ENCODE peak calls at places on chromosomes 3 and 15, in ten cellular contexts. One of them, this sample, is unnamed.

GRCh38 chr3:125271127-125271526 is 58.6 kb upstream of the SLC12A8 start:
- DNase-seq in spleen: no peak
- DNase-seq in transverse colon: no peak
- DNase-seq in IMR-90: no peak
- DNase-seq in gastrocnemius medialis: no peak
- DNase-seq in tibial nerve: no peak
- DNase-seq in ovary: no peak
- DNase-seq in H54: no peak
- DNase-seq in stomach: no peak
- DNase-seq in body of pancreas: no peak
- DNase-seq in this sample: no peak

GRCh38 chr3:123336441-123336851 is 112.4 kb downstream of the ADCY5 start:
- DNase-seq in spleen: peak; percentile 70
- DNase-seq in transverse colon: no peak
- DNase-seq in IMR-90: no peak
- DNase-seq in gastrocnemius medialis: no peak
- DNase-seq in tibial nerve: no peak
- DNase-seq in ovary: no peak
- DNase-seq in H54: no peak
- DNase-seq in stomach: no peak
- DNase-seq in body of pancreas: no peak
- DNase-seq in this sample: no peak

GRCh38 chr15:69593981-69594966 is 141.7 kb downstream of the RPLP1 start:
- DNase-seq in spleen: no peak
- DNase-seq in transverse colon: peak; percentile 90
- DNase-seq in IMR-90: peak; percentile 38
- DNase-seq in gastrocnemius medialis: no peak
- DNase-seq in tibial nerve: peak; percentile 47
- DNase-seq in ovary: peak; percentile 26
- DNase-seq in H54: peak; percentile 19
- DNase-seq in stomach: peak; percentile 92
- DNase-seq in body of pancreas: peak; percentile 95
- DNase-seq in this sample: no peak

GRCh38 chr15:31032959-31033358 is 41.5 kb upstream of the MTMR10 start:
- DNase-seq in spleen: no peak
- DNase-seq in transverse colon: no peak
- DNase-seq in IMR-90: peak; percentile 76
- DNase-seq in gastrocnemius medialis: no peak
- DNase-seq in tibial nerve: no peak
- DNase-seq in ovary: no peak
- DNase-seq in H54: no peak
- DNase-seq in stomach: no peak
- DNase-seq in body of pancreas: no peak
- DNase-seq in this sample: no peak

GRCh38 chr15:79339588-79340314 is 28.8 kb downstream of the TMED3 start:
- DNase-seq in spleen: no peak
- DNase-seq in transverse colon: no peak
- DNase-seq in IMR-90: peak; percentile 60
- DNase-seq in gastrocnemius medialis: no peak
- DNase-seq in tibial nerve: no peak
- DNase-seq in ovary: no peak
- DNase-seq in H54: peak; percentile 9
- DNase-seq in stomach: no peak
- DNase-seq in body of pancreas: no peak
- DNase-seq in this sample: peak; percentile 51

GRCh38 chr15:83565553-83566159 is 88.3 kb upstream of the ADAMTSL3 start:
- DNase-seq in spleen: no peak
- DNase-seq in transverse colon: no peak
- DNase-seq in IMR-90: peak; percentile 19
- DNase-seq in gastrocnemius medialis: no peak
- DNase-seq in tibial nerve: peak; percentile 30
- DNase-seq in ovary: no peak
- DNase-seq in H54: no peak
- DNase-seq in stomach: no peak
- DNase-seq in body of pancreas: no peak
- DNase-seq in this sample: peak; percentile 44

GRCh38 chr15:40097968-40098476 is 10.7 kb downstream of the BMF start:
- DNase-seq in spleen: peak; percentile 80
- DNase-seq in transverse colon: peak; percentile 69
- DNase-seq in IMR-90: no peak
- DNase-seq in gastrocnemius medialis: peak; percentile 49
- DNase-seq in tibial nerve: peak; percentile 48
- DNase-seq in ovary: no peak
- DNase-seq in H54: no peak
- DNase-seq in stomach: peak; percentile 73
- DNase-seq in body of pancreas: peak; percentile 81
- DNase-seq in this sample: peak; percentile 33

GRCh38 chr3:45967724-45968123 is 24.5 kb downstream of the CXCR6 start:
- DNase-seq in spleen: no peak
- DNase-seq in transverse colon: no peak
- DNase-seq in IMR-90: no peak
- DNase-seq in gastrocnemius medialis: peak; percentile 82
- DNase-seq in tibial nerve: no peak
- DNase-seq in ovary: no peak
- DNase-seq in H54: no peak
- DNase-seq in stomach: peak; percentile 53
- DNase-seq in body of pancreas: no peak
- DNase-seq in this sample: no peak

GRCh38 chr15:64905119-64905831 is 6.4 kb upstream of the ANKDD1A start:
- DNase-seq in spleen: peak; percentile 94
- DNase-seq in transverse colon: peak; percentile 79
- DNase-seq in IMR-90: peak; percentile 60
- DNase-seq in gastrocnemius medialis: peak; percentile 35
- DNase-seq in tibial nerve: peak; percentile 70
- DNase-seq in ovary: peak; percentile 43
- DNase-seq in H54: no peak
- DNase-seq in stomach: peak; percentile 73
- DNase-seq in body of pancreas: peak; percentile 80
- DNase-seq in this sample: peak; percentile 71

GRCh38 chr3:159018341-159018740 is 216.5 kb downstream of the MFSD1 start:
- DNase-seq in spleen: no peak
- DNase-seq in transverse colon: no peak
- DNase-seq in IMR-90: no peak
- DNase-seq in gastrocnemius medialis: no peak
- DNase-seq in tibial nerve: no peak
- DNase-seq in ovary: no peak
- DNase-seq in H54: no peak
- DNase-seq in stomach: no peak
- DNase-seq in body of pancreas: no peak
- DNase-seq in this sample: no peak

GRCh38 chr15:31405200-31405929 is 78.7 kb downstream of the KLF13 start:
- DNase-seq in spleen: no peak
- DNase-seq in transverse colon: no peak
- DNase-seq in IMR-90: peak; percentile 24
- DNase-seq in gastrocnemius medialis: no peak
- DNase-seq in tibial nerve: no peak
- DNase-seq in ovary: no peak
- DNase-seq in H54: no peak
- DNase-seq in stomach: peak; percentile 68
- DNase-seq in body of pancreas: no peak
- DNase-seq in this sample: no peak

GRCh38 chr3:196270499-196270898 is 17.0 kb downstream of the PCYT1A start:
- DNase-seq in spleen: no peak
- DNase-seq in transverse colon: no peak
- DNase-seq in IMR-90: no peak
- DNase-seq in gastrocnemius medialis: no peak
- DNase-seq in tibial nerve: no peak
- DNase-seq in ovary: no peak
- DNase-seq in H54: no peak
- DNase-seq in stomach: no peak
- DNase-seq in body of pancreas: no peak
- DNase-seq in this sample: no peak

GRCh38 chr3:196272826-196273225 is 14.7 kb downstream of the PCYT1A start:
- DNase-seq in spleen: no peak
- DNase-seq in transverse colon: no peak
- DNase-seq in IMR-90: no peak
- DNase-seq in gastrocnemius medialis: no peak
- DNase-seq in tibial nerve: no peak
- DNase-seq in ovary: no peak
- DNase-seq in H54: no peak
- DNase-seq in stomach: no peak
- DNase-seq in body of pancreas: no peak
- DNase-seq in this sample: no peak

GRCh38 chr3:196273655-196274054 is 13.9 kb downstream of the PCYT1A start:
- DNase-seq in spleen: no peak
- DNase-seq in transverse colon: no peak
- DNase-seq in IMR-90: no peak
- DNase-seq in gastrocnemius medialis: no peak
- DNase-seq in tibial nerve: no peak
- DNase-seq in ovary: no peak
- DNase-seq in H54: no peak
- DNase-seq in stomach: no peak
- DNase-seq in body of pancreas: no peak
- DNase-seq in this sample: peak; percentile 57

GRCh38 chr3:196275126-196275525 is 12.4 kb downstream of the PCYT1A start:
- DNase-seq in spleen: no peak
- DNase-seq in transverse colon: no peak
- DNase-seq in IMR-90: no peak
- DNase-seq in gastrocnemius medialis: no peak
- DNase-seq in tibial nerve: no peak
- DNase-seq in ovary: no peak
- DNase-seq in H54: no peak
- DNase-seq in stomach: no peak
- DNase-seq in body of pancreas: no peak
- DNase-seq in this sample: peak; percentile 51

GRCh38 chr3:196274585-196274984 is 12.9 kb downstream of the PCYT1A start:
- DNase-seq in spleen: no peak
- DNase-seq in transverse colon: no peak
- DNase-seq in IMR-90: peak; percentile 19
- DNase-seq in gastrocnemius medialis: no peak
- DNase-seq in tibial nerve: no peak
- DNase-seq in ovary: no peak
- DNase-seq in H54: no peak
- DNase-seq in stomach: no peak
- DNase-seq in body of pancreas: no peak
- DNase-seq in this sample: peak; percentile 91
- TF ChIP-seq POLR2A in spleen: no peak
- TF ChIP-seq POLR2A in transverse colon: no peak
- TF ChIP-seq POLR2A in IMR-90: no peak
- TF ChIP-seq POLR2A in gastrocnemius medialis: no peak
- TF ChIP-seq POLR2A in tibial nerve: no peak
- TF ChIP-seq POLR2A in ovary: no peak
- TF ChIP-seq POLR2A in H54: no peak
- TF ChIP-seq POLR2A in stomach: no peak
- TF ChIP-seq POLR2A in body of pancreas: no peak
- TF ChIP-seq POLR2A in this sample: peak; percentile 53

GRCh38 chr3:150538324-150539208 is 7.7 kb downstream of the SERP1 start:
- DNase-seq in spleen: no peak
- DNase-seq in transverse colon: no peak
- DNase-seq in IMR-90: no peak
- DNase-seq in gastrocnemius medialis: no peak
- DNase-seq in tibial nerve: no peak
- DNase-seq in ovary: no peak
- DNase-seq in H54: no peak
- DNase-seq in stomach: no peak
- DNase-seq in body of pancreas: peak; percentile 66
- DNase-seq in this sample: no peak
- TF ChIP-seq POLR2A in spleen: no peak
- TF ChIP-seq POLR2A in transverse colon: no peak
- TF ChIP-seq POLR2A in IMR-90: peak; percentile 53
- TF ChIP-seq POLR2A in gastrocnemius medialis: no peak
- TF ChIP-seq POLR2A in tibial nerve: no peak
- TF ChIP-seq POLR2A in ovary: no peak
- TF ChIP-seq POLR2A in H54: no peak
- TF ChIP-seq POLR2A in stomach: no peak
- TF ChIP-seq POLR2A in body of pancreas: peak; percentile 22
- TF ChIP-seq POLR2A in this sample: no peak

GRCh38 chr15:50344006-50344464 is 11.0 kb downstream of the GABPB1 start:
- DNase-seq in spleen: no peak
- DNase-seq in transverse colon: peak; percentile 71
- DNase-seq in IMR-90: no peak
- DNase-seq in gastrocnemius medialis: no peak
- DNase-seq in tibial nerve: no peak
- DNase-seq in ovary: no peak
- DNase-seq in H54: no peak
- DNase-seq in stomach: no peak
- DNase-seq in body of pancreas: no peak
- DNase-seq in this sample: no peak
- TF ChIP-seq POLR2A in spleen: no peak
- TF ChIP-seq POLR2A in transverse colon: no peak
- TF ChIP-seq POLR2A in IMR-90: no peak
- TF ChIP-seq POLR2A in gastrocnemius medialis: no peak
- TF ChIP-seq POLR2A in tibial nerve: no peak
- TF ChIP-seq POLR2A in ovary: no peak
- TF ChIP-seq POLR2A in H54: no peak
- TF ChIP-seq POLR2A in stomach: no peak
- TF ChIP-seq POLR2A in body of pancreas: no peak
- TF ChIP-seq POLR2A in this sample: no peak

GRCh38 chr15:81001180-81002003 is 669 bp downstream of the TLNRD1 start:
- DNase-seq in spleen: peak; percentile 92
- DNase-seq in transverse colon: peak; percentile 73
- DNase-seq in IMR-90: peak; percentile 35
- DNase-seq in gastrocnemius medialis: no peak
- DNase-seq in tibial nerve: peak; percentile 47
- DNase-seq in ovary: peak; percentile 36
- DNase-seq in H54: no peak
- DNase-seq in stomach: peak; percentile 65
- DNase-seq in body of pancreas: peak; percentile 61
- DNase-seq in this sample: peak; percentile 41
- TF ChIP-seq POLR2A in spleen: no peak
- TF ChIP-seq POLR2A in transverse colon: peak; percentile 24
- TF ChIP-seq POLR2A in IMR-90: no peak
- TF ChIP-seq POLR2A in gastrocnemius medialis: no peak
- TF ChIP-seq POLR2A in tibial nerve: peak; percentile 5
- TF ChIP-seq POLR2A in ovary: peak; percentile 32
- TF ChIP-seq POLR2A in H54: peak; percentile 30
- TF ChIP-seq POLR2A in stomach: no peak
- TF ChIP-seq POLR2A in body of pancreas: no peak
- TF ChIP-seq POLR2A in this sample: no peak

This sample was measured in erythroblast.